ENCODE peak calls at places on chromosome X, in eight cellular contexts. R is stimulated activated CD8-positive, alpha-beta memory T cell treated with anti-CD3 and anti-CD28 coated beads, Interleukin-7, amount 100 ng/mL, for 4 hours; V is lower leg skin; T is SJSA1; I is ovary; N is COR-L47; E is activated T-cell treated with anti-CD3 and anti-CD28 coated beads for 4 hours; G is cerebellar nuclear complex. P is an unnamed sample.

GRCh38 chrX:136021160-136021559 is 35.9 kb downstream of the SLC9A6 start:
- DNase-seq in T (no peak), R (no peak), G (no peak), E (no peak), N (no peak), I (no peak), V (no peak), P (no peak)

GRCh38 chrX:538311-538710 is 92.3 kb upstream of the SHOX start:
- DNase-seq in G (no peak), E (no peak), N (no peak), I (no peak), V (no peak), T (no peak), R (no peak), P (no peak)

GRCh38 chrX:56623316-56623715 is 59.9 kb downstream of the UBQLN2 start:
- DNase-seq in T (no peak), N (no peak), E (no peak), V (no peak), G (no peak), R (no peak), I (no peak), P (no peak)

GRCh38 chrX:15468036-15468435 is 25.1 kb downstream of the PIR start:
- DNase-seq in V (peak; percentile 62), I (no peak), G (no peak), R (no peak), N (peak; percentile 21), E (no peak), T (peak; percentile 4), P (peak; percentile 72)

GRCh38 chrX:152949114-152949513 is 44.8 kb downstream of the PNMA5 start:
- DNase-seq in R (no peak), I (no peak), N (no peak), T (no peak), V (no peak), E (no peak), G (no peak), P (no peak)

GRCh38 chrX:53288173-53288572 is 6.8 kb upstream of the IQSEC2 start:
- DNase-seq in G (no peak), I (no peak), R (no peak), E (no peak), N (peak; percentile 49), V (no peak), T (no peak), P (peak; percentile 10)

GRCh38 chrX:40749874-40750273 is 14.5 kb upstream of the MED14 start:
- DNase-seq in R (no peak), E (no peak), G (no peak), I (no peak), N (no peak), V (no peak), T (no peak), P (no peak)

GRCh38 chrX:43717161-43717560 is 61.1 kb downstream of the MAOA start:
- DNase-seq in T (no peak), R (no peak), I (no peak), V (no peak), G (no peak), N (no peak), E (no peak), P (no peak)

GRCh38 chrX:41923925-41924693 is 755 bp upstream of the CASK start:
- DNase-seq in V (no peak), I (no peak), R (no peak), E (no peak), G (no peak), N (peak; percentile 21), T (peak; percentile 33), P (peak; percentile 53)

GRCh38 chrX:34764842-34765241 is 107.8 kb upstream of the TMEM47 start:
- DNase-seq in G (no peak), T (no peak), R (no peak), I (no peak), N (no peak), E (no peak), V (no peak), P (no peak)

GRCh38 chrX:15151267-15152196 is 118.4 kb downstream of the ASB9 start:
- DNase-seq in T (no peak), N (no peak), G (no peak), R (peak; percentile 20), I (no peak), E (no peak), V (no peak), P (no peak)

GRCh38 chrX:51614353-51614752 is 4.4 kb downstream of the CENPVL3 start:
- DNase-seq in G (no peak), I (no peak), N (peak; percentile 14), R (no peak), V (no peak), E (no peak), T (peak; percentile 3), P (peak; percentile 56)

GRCh38 chrX:17531500-17531899 is 156.5 kb downstream of the NHS start:
- DNase-seq in N (no peak), I (no peak), V (no peak), R (no peak), G (no peak), T (no peak), E (no peak), P (no peak)

GRCh38 chrX:16603822-16604221 is 46.1 kb upstream of the S100G start:
- DNase-seq in R (no peak), G (no peak), I (no peak), V (no peak), E (no peak), T (no peak), N (no peak), P (peak; percentile 0)

GRCh38 chrX:41922125-41922521 is 1.2 kb downstream of the CASK start:
- DNase-seq in I (no peak), V (no peak), E (no peak), T (peak; percentile 21), R (no peak), G (no peak), N (peak; percentile 0), P (peak; percentile 31)

GRCh38 chrX:115023811-115024210 is 6.4 kb upstream of the IL13RA2 start:
- DNase-seq in T (no peak), N (no peak), V (no peak), G (no peak), E (no peak), R (no peak), I (no peak), P (no peak)

GRCh38 chrX:9312922-9313867 is 151.7 kb upstream of the TBL1X start:
- DNase-seq in V (peak; percentile 13), G (no peak), N (no peak), I (peak; percentile 29), T (no peak), R (peak; percentile 58), E (peak; percentile 71), P (no peak)

GRCh38 chrX:3584415-3584996 is 128.9 kb downstream of the PRKX start:
- DNase-seq in E (no peak), R (no peak), V (no peak), I (no peak), T (no peak), N (no peak), G (no peak), P (no peak)

GRCh38 chrX:106931831-106932491 is 11.8 kb downstream of the CLDN2 start:
- DNase-seq in I (no peak), R (no peak), T (no peak), V (no peak), N (no peak), E (no peak), G (no peak), P (no peak)

GRCh38 chrX:119190251-119190651 is 45.8 kb upstream of the PGRMC1 start:
- DNase-seq in I (no peak), R (no peak), N (no peak), T (no peak), G (no peak), V (no peak), E (no peak), P (no peak)

GRCh38 chrX:12441376-12442128 is 303.3 kb downstream of the FRMPD4 start:
- DNase-seq in R (no peak), V (no peak), E (no peak), T (peak; percentile 9), N (peak; percentile 38), G (no peak), I (no peak), P (peak; percentile 85)

GRCh38 chrX:148580016-148580415 is 79.6 kb downstream of the AFF2 start:
- DNase-seq in V (no peak), T (no peak), R (no peak), N (no peak), G (no peak), I (no peak), E (no peak), P (no peak)

GRCh38 chrX:25012433-25012735 is 3.4 kb downstream of the ARX start:
- DNase-seq in R (no peak), T (no peak), I (peak; percentile 33), V (no peak), G (no peak), E (no peak), N (no peak), P (no peak)

GRCh38 chrX:1657367-1658082 is 42.7 kb downstream of the ASMT start:
- DNase-seq in E (peak; percentile 32), T (no peak), G (no peak), V (no peak), N (no peak), R (peak; percentile 36), I (no peak), P (peak; percentile 76)

GRCh38 chrX:47460561-47460960 is 22.5 kb downstream of the ZNF41 start:
- DNase-seq in E (no peak), G (no peak), N (no peak), V (no peak), T (no peak), I (no peak), R (no peak), P (no peak)

GRCh38 chrX:104270916-104271512 is 16.3 kb upstream of the ESX1 start:
- DNase-seq in E (no peak), V (peak; percentile 21), T (peak; percentile 33), R (no peak), I (peak; percentile 31), G (no peak), N (peak; percentile 26), P (peak; percentile 46)

GRCh38 chrX:41303013-41303412 is 30.9 kb upstream of the DDX3X start:
- DNase-seq in I (no peak), R (no peak), N (no peak), G (no peak), V (no peak), E (no peak), T (no peak), P (no peak)

GRCh38 chrX:100424012-100424411 is 13.9 kb upstream of the PCDH19 start:
- DNase-seq in I (no peak), T (no peak), N (no peak), G (no peak), E (no peak), R (no peak), V (no peak), P (peak; percentile 17)

GRCh38 chrX:112874140-112874539 is 33.5 kb upstream of the AMOT start:
- DNase-seq in T (no peak), I (no peak), N (no peak), E (no peak), G (no peak), R (no peak), V (no peak), P (peak; percentile 11)

GRCh38 chrX:56763556-56764152 is 34.6 kb downstream of the NBDY start:
- DNase-seq in I (peak; percentile 85), R (peak; percentile 61), T (no peak), N (no peak), V (no peak), E (no peak), G (no peak), P (no peak)

P was measured in fibroblast of pulmonary artery.